ENCODE peak calls at places on chromosomes 4 and X, in ten cellular contexts. E is CD4-positive, alpha-beta T cell; J is PC-3; D is fibroblast of mammary gland; S is choroid plexus epithelial cell; G is uterus; H is Peyer's patch; N is MM.1S; T is sigmoid colon; O is upper lobe of right lung. V is an unnamed sample.

GRCh38 chrX:45274576-45274975 is 73.9 kb upstream of the DIPK2B start:
- DNase-seq in E (no peak), J (peak), D (peak), S (peak), G (no peak), H (no peak), N (no peak), T (no peak), O (no peak), V (no peak)

GRCh38 chr4:86011117-86011516 is 348.7 kb downstream of the MAPK10 start:
- DNase-seq in E (no peak), J (no peak), D (peak), S (peak), G (no peak), H (no peak), N (no peak), T (no peak), O (no peak), V (no peak)

GRCh38 chrX:7316887-7317286 is 168.9 kb upstream of the PUDP start:
- DNase-seq in E (no peak), J (no peak), D (peak), S (peak), G (no peak), H (no peak), N (no peak), T (no peak), O (no peak), V (no peak)

GRCh38 chr4:6265546-6265945 is 4.1 kb upstream of the WFS1 start:
- DNase-seq in E (no peak), J (no peak), D (no peak), S (no peak), G (no peak), H (no peak), N (no peak), T (no peak), O (no peak), V (no peak)

GRCh38 chr4:125303821-125304220 is 10.9 kb upstream of the FAT4 start:
- DNase-seq in E (no peak), J (no peak), D (no peak), S (no peak), G (no peak), H (no peak), N (no peak), T (no peak), O (no peak), V (no peak)

GRCh38 chr4:7761720-7762119 is 177.9 kb downstream of the AFAP1 start:
- DNase-seq in E (peak), J (peak), D (peak), S (peak), G (peak), H (peak), N (peak), T (peak), O (peak), V (peak)

GRCh38 chr4:53962516-53963225 is 101.7 kb downstream of the CHIC2 start:
- DNase-seq in E (no peak), J (peak), D (peak), S (peak), G (no peak), H (no peak), N (no peak), T (no peak), O (no peak), V (no peak)

GRCh38 chr4:180630012-180630411 is 1613.2 kb upstream of the TENM3 start:
- DNase-seq in E (no peak), J (no peak), D (no peak), S (no peak), G (no peak), H (no peak), N (no peak), T (no peak), O (no peak), V (no peak)

GRCh38 chrX:112867570-112867969 is 26.9 kb upstream of the AMOT start:
- DNase-seq in E (no peak), J (no peak), D (no peak), S (no peak), G (no peak), H (no peak), N (no peak), T (no peak), O (no peak), V (no peak)

GRCh38 chr4:20084488-20084887 is 167.2 kb upstream of the SLIT2 start:
- DNase-seq in E (no peak), J (no peak), D (no peak), S (no peak), G (no peak), H (no peak), N (no peak), T (no peak), O (no peak), V (peak)

GRCh38 chrX:65587616-65588526 is 53.3 kb upstream of the LAS1L start:
- DNase-seq in E (no peak), J (peak), D (peak), S (peak), G (peak), H (peak), N (no peak), T (peak), O (peak), V (no peak)

GRCh38 chrX:118116308-118117068 is at the start of gene KLHL13:
- DNase-seq in E (no peak), J (peak), D (peak), S (peak), G (peak), H (peak), N (no peak), T (peak), O (peak), V (peak)

GRCh38 chr4:172018358-172018757 is 205.2 kb downstream of the GALNTL6 start:
- DNase-seq in E (no peak), J (no peak), D (no peak), S (no peak), G (no peak), H (no peak), N (no peak), T (no peak), O (no peak), V (no peak)

GRCh38 chr4:111761531-111761930 is 383.7 kb upstream of the FAM241A start:
- DNase-seq in E (no peak), J (no peak), D (no peak), S (no peak), G (no peak), H (no peak), N (no peak), T (no peak), O (no peak), V (no peak)

GRCh38 chrX:133937022-133937421 is 48.4 kb downstream of the GPC3 start:
- DNase-seq in E (no peak), J (no peak), D (no peak), S (no peak), G (no peak), H (no peak), N (no peak), T (no peak), O (no peak), V (no peak)

GRCh38 chr4:77777135-77777777 is 41.9 kb downstream of the CNOT6L start:
- DNase-seq in E (no peak), J (no peak), D (peak), S (peak), G (no peak), H (no peak), N (no peak), T (no peak), O (no peak), V (no peak)

GRCh38 chr4:7936963-7937362 is 2.7 kb downstream of the AFAP1 start:
- DNase-seq in E (no peak), J (no peak), D (no peak), S (peak), G (no peak), H (no peak), N (no peak), T (no peak), O (no peak), V (no peak)

GRCh38 chr4:168723020-168723419 is 226.2 kb downstream of the PALLD start:
- DNase-seq in E (no peak), J (peak), D (peak), S (peak), G (no peak), H (no peak), N (no peak), T (no peak), O (no peak), V (no peak)

GRCh38 chr4:6200922-6201362 is 593 bp upstream of the JAKMIP1 start:
- DNase-seq in E (no peak), J (peak), D (no peak), S (no peak), G (no peak), H (no peak), N (no peak), T (peak), O (no peak), V (peak)

GRCh38 chr4:187995322-187996207 is at the start of gene ZFP42:
- DNase-seq in E (no peak), J (no peak), D (no peak), S (no peak), G (no peak), H (no peak), N (no peak), T (no peak), O (no peak), V (no peak)

GRCh38 chr4:40333921-40334352 is 1.2 kb upstream of the CHRNA9 start:
- DNase-seq in E (no peak), J (peak), D (peak), S (peak), G (no peak), H (no peak), N (no peak), T (no peak), O (no peak), V (no peak)

GRCh38 chrX:50448565-50448964 is 22.1 kb downstream of the DGKK start:
- DNase-seq in E (no peak), J (peak), D (peak), S (no peak), G (no peak), H (no peak), N (no peak), T (no peak), O (no peak), V (no peak)

GRCh38 chr4:13876940-13877339 is 249.4 kb upstream of the BOD1L1 start:
- DNase-seq in E (no peak), J (no peak), D (no peak), S (no peak), G (no peak), H (no peak), N (no peak), T (no peak), O (no peak), V (no peak)

GRCh38 chrX:19625612-19626011 is 110.3 kb upstream of the MAP3K15 start:
- DNase-seq in E (peak), J (peak), D (peak), S (no peak), G (no peak), H (peak), N (no peak), T (no peak), O (no peak), V (peak)

GRCh38 chr4:37243061-37243460 is 1.5 kb upstream of the NWD2 start:
- DNase-seq in E (no peak), J (no peak), D (no peak), S (no peak), G (no peak), H (no peak), N (no peak), T (no peak), O (no peak), V (no peak)

GRCh38 chr4:175705407-175705806 is 106.7 kb downstream of the GPM6A start:
- DNase-seq in E (no peak), J (no peak), D (peak), S (peak), G (no peak), H (no peak), N (no peak), T (peak), O (no peak), V (no peak)

GRCh38 chr4:8374851-8375649 is 65.5 kb downstream of the ACOX3 start:
- DNase-seq in E (no peak), J (no peak), D (no peak), S (no peak), G (no peak), H (peak), N (no peak), T (no peak), O (peak), V (no peak)

GRCh38 chr4:76781698-76782595 is 116.0 kb downstream of the SOWAHB start:
- DNase-seq in E (no peak), J (peak), D (peak), S (peak), G (no peak), H (no peak), N (peak), T (no peak), O (no peak), V (no peak)

GRCh38 chrX:102516314-102516936 is at the start of gene TMSB15A:
- DNase-seq in E (peak), J (peak), D (no peak), S (peak), G (peak), H (peak), N (peak), T (peak), O (peak), V (peak)

GRCh38 chr4:118352843-118353373 is at the start of gene PRSS12:
- DNase-seq in E (no peak), J (peak), D (peak), S (peak), G (peak), H (peak), N (peak), T (peak), O (peak), V (peak)

GRCh38 chr4:48944659-48945290 is 38.2 kb upstream of the OCIAD2 start:
- DNase-seq in E (no peak), J (peak), D (no peak), S (no peak), G (no peak), H (no peak), N (peak), T (no peak), O (no peak), V (peak)

GRCh38 chr4:154626793-154627484 is 14.5 kb upstream of the FGG start:
- DNase-seq in E (peak), J (peak), D (peak), S (peak), G (peak), H (peak), N (peak), T (peak), O (peak), V (peak)

GRCh38 chrX:67781132-67781531 is 237.3 kb downstream of the AR start:
- DNase-seq in E (no peak), J (no peak), D (peak), S (peak), G (peak), H (no peak), N (no peak), T (no peak), O (no peak), V (no peak)
- TF ChIP-seq CTCF in E (no peak), J (no peak), D (peak), S (peak), G (peak), H (no peak), N (no peak), T (no peak), O (peak), V (no peak)

GRCh38 chr4:129598582-129598981 is 502.6 kb downstream of the C4orf33 start:
- DNase-seq in E (no peak), J (no peak), D (no peak), S (peak), G (no peak), H (no peak), N (no peak), T (no peak), O (no peak), V (no peak)
- TF ChIP-seq CTCF in E (no peak), J (no peak), D (no peak), S (no peak), G (no peak), H (no peak), N (no peak), T (no peak), O (no peak), V (no peak)

DNA sequence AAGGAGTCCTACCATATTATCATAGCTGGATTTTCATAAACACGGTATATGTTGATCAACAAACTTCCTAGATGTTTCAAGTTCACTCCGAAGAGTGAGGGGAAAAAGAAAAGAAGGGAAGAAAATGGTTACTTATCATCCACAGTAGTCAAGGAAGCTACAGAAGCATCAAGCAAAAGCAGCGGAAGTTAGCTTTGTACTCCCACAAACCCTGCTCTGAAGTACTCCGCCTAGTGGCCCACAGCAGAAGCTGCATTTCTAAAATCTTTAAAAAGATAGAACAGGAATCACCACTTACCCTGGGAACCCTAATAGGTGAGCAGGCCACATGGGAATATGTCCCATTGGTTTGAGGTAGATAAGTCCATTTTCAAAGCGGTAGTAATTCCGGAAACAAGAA is 28.5 kb upstream of the FRG1 start:
- DNase-seq in E (no peak), J (peak), D (no peak), S (no peak), G (no peak), H (no peak), N (no peak), T (no peak), O (no peak), V (no peak)
- TF ChIP-seq CTCF in E (peak), J (peak), D (peak), S (peak), G (no peak), H (no peak), N (peak), T (no peak), O (peak), V (peak)

GRCh38 chrX:48548871-48549270 is 9.4 kb downstream of the TBC1D25 start:
- DNase-seq in E (no peak), J (no peak), D (no peak), S (no peak), G (no peak), H (no peak), N (no peak), T (no peak), O (no peak), V (no peak)
- TF ChIP-seq CTCF in E (no peak), J (no peak), D (no peak), S (no peak), G (no peak), H (no peak), N (no peak), T (no peak), O (no peak), V (no peak)

DNA sequence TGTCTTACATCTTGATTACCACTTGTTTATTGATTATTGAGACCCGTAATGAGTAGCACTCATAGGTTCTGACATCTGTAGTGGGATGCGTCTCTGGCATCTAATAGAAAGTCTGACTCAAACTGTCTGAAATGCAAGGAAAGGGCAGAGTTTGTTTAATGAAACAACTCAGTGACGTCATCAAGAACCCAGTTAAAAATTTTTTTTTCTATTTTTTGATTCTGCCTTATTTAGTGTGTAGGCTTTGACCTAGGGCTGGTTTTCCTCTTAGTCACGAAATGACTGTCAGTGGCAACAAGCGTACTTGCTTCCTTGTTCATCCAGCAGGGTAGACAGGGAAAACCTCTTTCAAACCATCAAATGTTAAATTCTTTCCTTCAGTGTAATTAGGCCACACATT is 3.1 kb upstream of the CDKL5 start:
- DNase-seq in E (no peak), J (peak), D (peak), S (peak), G (no peak), H (no peak), N (no peak), T (no peak), O (no peak), V (no peak)
- TF ChIP-seq CTCF in E (no peak), J (no peak), D (no peak), S (peak), G (no peak), H (no peak), N (no peak), T (no peak), O (no peak), V (no peak)

GRCh38 chr4:74056114-74056857 is 17.8 kb upstream of the CXCL3 start:
- DNase-seq in E (no peak), J (peak), D (peak), S (peak), G (no peak), H (no peak), N (no peak), T (no peak), O (no peak), V (no peak)
- TF ChIP-seq CTCF in E (no peak), J (peak), D (peak), S (peak), G (no peak), H (no peak), N (no peak), T (no peak), O (no peak), V (no peak)

GRCh38 chrX:39327705-39328104 is 526.4 kb downstream of the MID1IP1 start:
- DNase-seq in E (no peak), J (no peak), D (no peak), S (no peak), G (no peak), H (no peak), N (no peak), T (no peak), O (no peak), V (no peak)
- TF ChIP-seq CTCF in E (no peak), J (no peak), D (no peak), S (no peak), G (no peak), H (no peak), N (no peak), T (no peak), O (no peak), V (no peak)

V was measured in activated CD8-positive, alpha-beta T cell treated with anti-CD3 and anti-CD28 coated beads for 36 hours.